ENCODE peak calls at places on chromosomes 7 and 10, in ten cellular contexts. One of them, this sample, is unnamed.

GRCh38 chr7:2609001-2609411 is 22.8 kb upstream of the TTYH3 start:
- DNase-seq in MM.1S: no peak
- DNase-seq in HCT116: peak; percentile 16
- DNase-seq in hepatocyte: peak; percentile 37
- DNase-seq in GM23248: peak; percentile 31
- DNase-seq in PC-3: peak; percentile 22
- DNase-seq in SK-N-SH: peak; percentile 77
- DNase-seq in Karpas-422: no peak
- DNase-seq in OCI-LY7: peak; percentile 48
- DNase-seq in PC-9: no peak
- DNase-seq in this sample: peak; percentile 93

GRCh38 chr10:3424102-3424803 is 251.7 kb upstream of the PITRM1 start:
- DNase-seq in MM.1S: no peak
- DNase-seq in HCT116: peak; percentile 28
- DNase-seq in hepatocyte: no peak
- DNase-seq in GM23248: no peak
- DNase-seq in PC-3: peak; percentile 61
- DNase-seq in SK-N-SH: peak; percentile 41
- DNase-seq in Karpas-422: no peak
- DNase-seq in OCI-LY7: no peak
- DNase-seq in PC-9: no peak
- DNase-seq in this sample: no peak

GRCh38 chr7:70766109-70766508 is 365.8 kb upstream of the GALNT17 start:
- DNase-seq in MM.1S: no peak
- DNase-seq in HCT116: no peak
- DNase-seq in hepatocyte: no peak
- DNase-seq in GM23248: no peak
- DNase-seq in PC-3: no peak
- DNase-seq in SK-N-SH: no peak
- DNase-seq in Karpas-422: no peak
- DNase-seq in OCI-LY7: no peak
- DNase-seq in PC-9: no peak
- DNase-seq in this sample: no peak

GRCh38 chr7:111199643-111200042 is 108.7 kb downstream of the LRRN3 start:
- DNase-seq in MM.1S: no peak
- DNase-seq in HCT116: no peak
- DNase-seq in hepatocyte: no peak
- DNase-seq in GM23248: no peak
- DNase-seq in PC-3: peak; percentile 22
- DNase-seq in SK-N-SH: no peak
- DNase-seq in Karpas-422: no peak
- DNase-seq in OCI-LY7: no peak
- DNase-seq in PC-9: no peak
- DNase-seq in this sample: no peak

GRCh38 chr10:103960103-103960502 is 6.8 kb upstream of the SLK start:
- DNase-seq in MM.1S: no peak
- DNase-seq in HCT116: no peak
- DNase-seq in hepatocyte: no peak
- DNase-seq in GM23248: no peak
- DNase-seq in PC-3: no peak
- DNase-seq in SK-N-SH: no peak
- DNase-seq in Karpas-422: no peak
- DNase-seq in OCI-LY7: no peak
- DNase-seq in PC-9: no peak
- DNase-seq in this sample: no peak

GRCh38 chr10:117991701-117992100 is 55.0 kb downstream of the RAB11FIP2 start:
- DNase-seq in MM.1S: no peak
- DNase-seq in HCT116: no peak
- DNase-seq in hepatocyte: no peak
- DNase-seq in GM23248: no peak
- DNase-seq in PC-3: no peak
- DNase-seq in SK-N-SH: no peak
- DNase-seq in Karpas-422: no peak
- DNase-seq in OCI-LY7: no peak
- DNase-seq in PC-9: no peak
- DNase-seq in this sample: no peak

GRCh38 chr10:10803273-10803672 is 214.4 kb upstream of the CELF2 start:
- DNase-seq in MM.1S: no peak
- DNase-seq in HCT116: no peak
- DNase-seq in hepatocyte: no peak
- DNase-seq in GM23248: peak; percentile 57
- DNase-seq in PC-3: no peak
- DNase-seq in SK-N-SH: no peak
- DNase-seq in Karpas-422: no peak
- DNase-seq in OCI-LY7: no peak
- DNase-seq in PC-9: no peak
- DNase-seq in this sample: no peak

GRCh38 chr10:67385566-67385965 is 310.4 kb downstream of the CTNNA3 start:
- DNase-seq in MM.1S: no peak
- DNase-seq in HCT116: no peak
- DNase-seq in hepatocyte: no peak
- DNase-seq in GM23248: no peak
- DNase-seq in PC-3: no peak
- DNase-seq in SK-N-SH: no peak
- DNase-seq in Karpas-422: no peak
- DNase-seq in OCI-LY7: no peak
- DNase-seq in PC-9: no peak
- DNase-seq in this sample: peak; percentile 13

GRCh38 chr10:113613427-113613826 is 50.4 kb downstream of the NRAP start:
- DNase-seq in MM.1S: no peak
- DNase-seq in HCT116: no peak
- DNase-seq in hepatocyte: no peak
- DNase-seq in GM23248: no peak
- DNase-seq in PC-3: no peak
- DNase-seq in SK-N-SH: no peak
- DNase-seq in Karpas-422: no peak
- DNase-seq in OCI-LY7: no peak
- DNase-seq in PC-9: no peak
- DNase-seq in this sample: no peak

DNA sequence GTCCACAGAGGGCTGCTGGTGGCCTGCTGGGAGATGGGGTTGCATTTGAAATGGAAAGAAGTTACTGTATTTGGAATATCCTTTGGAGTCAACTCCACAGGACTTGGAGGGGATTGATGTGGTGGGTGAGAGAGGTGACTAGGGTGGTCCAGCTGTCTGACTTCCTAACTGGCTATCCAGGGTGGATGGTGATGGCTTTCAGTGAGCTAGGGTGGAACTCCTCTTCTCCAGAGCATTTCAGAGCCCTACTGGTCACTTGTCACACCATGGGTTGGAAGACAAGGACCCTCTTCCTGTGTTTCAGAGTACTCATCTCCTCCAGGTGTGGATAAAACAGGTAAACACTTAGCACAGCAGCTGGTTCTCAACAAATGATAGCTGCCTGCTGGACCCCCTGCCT is 3.3 kb upstream of the ADAMTS14 start:
- DNase-seq in MM.1S: no peak
- DNase-seq in HCT116: no peak
- DNase-seq in hepatocyte: no peak
- DNase-seq in GM23248: no peak
- DNase-seq in PC-3: no peak
- DNase-seq in SK-N-SH: no peak
- DNase-seq in Karpas-422: no peak
- DNase-seq in OCI-LY7: no peak
- DNase-seq in PC-9: no peak
- DNase-seq in this sample: no peak
- H3K9me2 ChIP-seq in MM.1S: no peaks in the 10 kb centered on the region
- H3K9me2 ChIP-seq in HCT116: no peaks in the 10 kb centered on the region
- H3K9me2 ChIP-seq in hepatocyte: no peaks in the 10 kb centered on the region
- H3K9me2 ChIP-seq in GM23248: no peaks in the 10 kb centered on the region
- H3K9me2 ChIP-seq in PC-3: no peaks in the 10 kb centered on the region
- H3K9me2 ChIP-seq in SK-N-SH: no peaks in the 10 kb centered on the region
- H3K9me2 ChIP-seq in Karpas-422: no peaks in the 10 kb centered on the region
- H3K9me2 ChIP-seq in OCI-LY7: no peaks in the 10 kb centered on the region
- H3K9me2 ChIP-seq in PC-9: no peaks in the 10 kb centered on the region
- H3K9me2 ChIP-seq in this sample: no peaks in the 10 kb centered on the region

GRCh38 chr7:129875745-129876411 is 76.9 kb downstream of the UBE2H start:
- DNase-seq in MM.1S: no peak
- DNase-seq in HCT116: no peak
- DNase-seq in hepatocyte: no peak
- DNase-seq in GM23248: peak; percentile 76
- DNase-seq in PC-3: peak; percentile 67
- DNase-seq in SK-N-SH: no peak
- DNase-seq in Karpas-422: no peak
- DNase-seq in OCI-LY7: no peak
- DNase-seq in PC-9: no peak
- DNase-seq in this sample: no peak
- H3K27ac ChIP-seq in MM.1S: no peak overlapping the region
- H3K27ac ChIP-seq in HCT116: peak overlapping the region; percentile 71
- H3K27ac ChIP-seq in hepatocyte: no peak overlapping the region
- H3K27ac ChIP-seq in GM23248: peak overlapping the region; percentile 55
- H3K27ac ChIP-seq in PC-3: peak overlapping the region; percentile 12
- H3K27ac ChIP-seq in SK-N-SH: peak overlapping the region; percentile 64
- H3K27ac ChIP-seq in Karpas-422: no peak overlapping the region
- H3K27ac ChIP-seq in OCI-LY7: no peak overlapping the region
- H3K27ac ChIP-seq in PC-9: peak overlapping the region; percentile 59
- H3K27ac ChIP-seq in this sample: peak overlapping the region; percentile 12

DNA sequence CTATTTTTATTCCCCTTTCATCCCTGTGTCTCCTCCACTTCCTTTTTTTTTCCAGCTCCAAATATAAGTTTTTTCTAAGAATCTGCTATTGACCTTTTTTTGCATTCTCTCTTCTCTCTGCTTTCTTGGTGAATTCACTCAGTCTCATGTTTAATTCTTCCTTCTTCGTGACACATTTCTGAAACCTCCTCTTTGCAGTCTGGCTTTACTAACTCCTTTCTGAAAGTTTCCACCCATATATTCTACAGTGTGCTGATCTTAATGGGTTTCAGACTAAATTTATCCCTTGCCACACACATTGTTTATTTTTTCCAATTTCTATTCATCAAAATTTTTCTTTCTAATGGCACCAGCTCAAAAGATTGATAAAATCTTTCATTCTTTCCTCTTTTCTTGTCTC is 47.8 kb upstream of the CALD1 start:
- DNase-seq in MM.1S: peak; percentile 41
- DNase-seq in HCT116: no peak
- DNase-seq in hepatocyte: no peak
- DNase-seq in GM23248: no peak
- DNase-seq in PC-3: no peak
- DNase-seq in SK-N-SH: no peak
- DNase-seq in Karpas-422: no peak
- DNase-seq in OCI-LY7: no peak
- DNase-seq in PC-9: no peak
- DNase-seq in this sample: no peak
- H3K9me2 ChIP-seq in MM.1S: no peaks in the 10 kb centered on the region
- H3K9me2 ChIP-seq in HCT116: no peaks in the 10 kb centered on the region
- H3K9me2 ChIP-seq in hepatocyte: no peaks in the 10 kb centered on the region
- H3K9me2 ChIP-seq in GM23248: no peaks in the 10 kb centered on the region
- H3K9me2 ChIP-seq in PC-3: no peaks in the 10 kb centered on the region
- H3K9me2 ChIP-seq in SK-N-SH: no peaks in the 10 kb centered on the region
- H3K9me2 ChIP-seq in Karpas-422: no peaks in the 10 kb centered on the region
- H3K9me2 ChIP-seq in OCI-LY7: no peaks in the 10 kb centered on the region
- H3K9me2 ChIP-seq in PC-9: no peaks in the 10 kb centered on the region
- H3K9me2 ChIP-seq in this sample: peaks cover 6% of the 10 kb centered on the region

GRCh38 chr7:45026984-45027773 is 27.2 kb downstream of the CCM2 start:
- DNase-seq in MM.1S: peak; percentile 85
- DNase-seq in HCT116: no peak
- DNase-seq in hepatocyte: no peak
- DNase-seq in GM23248: peak; percentile 46
- DNase-seq in PC-3: no peak
- DNase-seq in SK-N-SH: no peak
- DNase-seq in Karpas-422: peak; percentile 84
- DNase-seq in OCI-LY7: peak; percentile 79
- DNase-seq in PC-9: no peak
- DNase-seq in this sample: no peak
- H3K27ac ChIP-seq in MM.1S: peak overlapping the region; percentile 96
- H3K27ac ChIP-seq in HCT116: no peak overlapping the region
- H3K27ac ChIP-seq in hepatocyte: no peak overlapping the region
- H3K27ac ChIP-seq in GM23248: peak overlapping the region; percentile 3
- H3K27ac ChIP-seq in PC-3: no peak overlapping the region
- H3K27ac ChIP-seq in SK-N-SH: no peak overlapping the region
- H3K27ac ChIP-seq in Karpas-422: peak overlapping the region; percentile 82
- H3K27ac ChIP-seq in OCI-LY7: peak overlapping the region; percentile 94
- H3K27ac ChIP-seq in PC-9: no peak overlapping the region
- H3K27ac ChIP-seq in this sample: no peak overlapping the region

DNA sequence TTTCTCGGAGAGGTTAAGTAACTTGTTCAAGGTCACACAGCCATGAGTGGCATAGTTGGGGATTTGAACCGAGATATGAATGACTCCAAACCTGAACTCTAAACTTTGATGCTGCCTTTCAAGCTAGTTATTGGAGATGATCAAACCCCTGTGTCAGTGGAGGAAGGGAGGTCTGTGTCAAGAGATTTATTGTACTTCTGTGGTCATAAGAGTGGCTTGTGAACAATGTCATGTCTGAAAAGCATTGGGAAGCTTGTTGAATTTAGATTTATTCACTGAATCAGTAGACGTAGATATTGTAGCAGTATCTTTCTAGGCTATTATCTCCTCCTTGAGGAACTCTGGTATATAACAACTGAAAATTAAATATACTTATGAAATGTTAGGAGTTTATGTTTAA is 27.3 kb downstream of the SNX10 start:
- DNase-seq in MM.1S: no peak
- DNase-seq in HCT116: no peak
- DNase-seq in hepatocyte: no peak
- DNase-seq in GM23248: no peak
- DNase-seq in PC-3: no peak
- DNase-seq in SK-N-SH: no peak
- DNase-seq in Karpas-422: no peak
- DNase-seq in OCI-LY7: no peak
- DNase-seq in PC-9: no peak
- DNase-seq in this sample: no peak
- H3K9me2 ChIP-seq in MM.1S: no peaks in the 10 kb centered on the region
- H3K9me2 ChIP-seq in HCT116: no peaks in the 10 kb centered on the region
- H3K9me2 ChIP-seq in hepatocyte: no peaks in the 10 kb centered on the region
- H3K9me2 ChIP-seq in GM23248: no peaks in the 10 kb centered on the region
- H3K9me2 ChIP-seq in PC-3: no peaks in the 10 kb centered on the region
- H3K9me2 ChIP-seq in SK-N-SH: no peaks in the 10 kb centered on the region
- H3K9me2 ChIP-seq in Karpas-422: no peaks in the 10 kb centered on the region
- H3K9me2 ChIP-seq in OCI-LY7: no peaks in the 10 kb centered on the region
- H3K9me2 ChIP-seq in PC-9: no peaks in the 10 kb centered on the region
- H3K9me2 ChIP-seq in this sample: peaks cover 3% of the 10 kb centered on the region

DNA sequence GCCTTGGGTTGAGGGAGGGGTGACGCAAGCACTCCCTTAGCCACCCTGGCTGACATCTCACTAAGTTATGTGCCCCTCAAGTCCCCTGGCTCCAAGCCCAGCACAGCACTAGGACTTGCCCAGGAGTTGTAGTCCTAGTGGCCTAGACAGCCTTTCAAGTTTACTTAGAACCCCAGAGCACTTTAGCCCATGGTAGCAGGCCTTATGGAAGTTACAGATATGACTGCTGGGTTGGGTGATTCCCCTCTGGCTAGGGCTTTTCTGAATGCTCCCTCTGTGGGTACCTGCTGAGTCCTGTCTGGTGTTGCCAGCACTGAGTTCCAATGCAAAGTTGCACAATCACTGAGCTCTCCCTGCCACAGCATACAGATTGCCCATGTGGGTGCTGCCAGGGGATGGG is 83.2 kb downstream of the AHCYL2 start:
- DNase-seq in MM.1S: no peak
- DNase-seq in HCT116: no peak
- DNase-seq in hepatocyte: no peak
- DNase-seq in GM23248: peak; percentile 27
- DNase-seq in PC-3: no peak
- DNase-seq in SK-N-SH: no peak
- DNase-seq in Karpas-422: no peak
- DNase-seq in OCI-LY7: no peak
- DNase-seq in PC-9: peak; percentile 56
- DNase-seq in this sample: no peak
- H3K27ac ChIP-seq in MM.1S: no peak overlapping the region
- H3K27ac ChIP-seq in HCT116: no peak overlapping the region
- H3K27ac ChIP-seq in hepatocyte: no peak overlapping the region
- H3K27ac ChIP-seq in GM23248: no peak overlapping the region
- H3K27ac ChIP-seq in PC-3: no peak overlapping the region
- H3K27ac ChIP-seq in SK-N-SH: no peak overlapping the region
- H3K27ac ChIP-seq in Karpas-422: no peak overlapping the region
- H3K27ac ChIP-seq in OCI-LY7: no peak overlapping the region
- H3K27ac ChIP-seq in PC-9: no peak overlapping the region
- H3K27ac ChIP-seq in this sample: no peak overlapping the region

This sample was measured in GM23338.